ENCODE peak calls at places on chromosomes 5 and 9, in seven cellular contexts. H is osteocyte, C is brain microvascular endothelial cell, W is mucosa of descending colon, N is GM20000, D is sigmoid colon, Y is lung. A is an unnamed sample.

GRCh38 chr9:95341262-95342011 is 23.9 kb upstream of the FANCC start:
- DNase-seq in H (no peak), C (no peak), W (peak; percentile 28), N (no peak), D (no peak), Y (no peak), A (no peak)

GRCh38 chr5:56160723-56161445 is 72.2 kb downstream of the ANKRD55 start:
- DNase-seq in H (no peak), C (no peak), W (no peak), N (no peak), D (no peak), Y (no peak), A (no peak)

GRCh38 chr9:16561121-16561520 is 309.3 kb downstream of the BNC2 start:
- DNase-seq in H (no peak), C (peak; percentile 27), W (no peak), N (no peak), D (no peak), Y (no peak), A (no peak)

GRCh38 chr5:159415301-159415937 is 85.1 kb upstream of the IL12B start:
- DNase-seq in H (no peak), C (no peak), W (no peak), N (no peak), D (no peak), Y (no peak), A (no peak)

GRCh38 chr5:111932628-111933027 is 175.6 kb upstream of the NREP start:
- DNase-seq in H (no peak), C (peak; percentile 30), W (no peak), N (no peak), D (no peak), Y (no peak), A (no peak)

GRCh38 chr5:77869115-77869798 is 93.1 kb upstream of the TBCA start:
- DNase-seq in H (no peak), C (no peak), W (no peak), N (no peak), D (no peak), Y (no peak), A (no peak)

GRCh38 chr5:31573494-31573893 is 41.4 kb downstream of the C5orf22 start:
- DNase-seq in H (no peak), C (no peak), W (no peak), N (peak; percentile 50), D (no peak), Y (no peak), A (no peak)

GRCh38 chr5:95669540-95669939 is 13.3 kb downstream of the SPATA9 start:
- DNase-seq in H (no peak), C (peak; percentile 98), W (peak; percentile 44), N (no peak), D (peak; percentile 96), Y (no peak), A (peak; percentile 26)

GRCh38 chr5:136030956-136031611 is 2.3 kb downstream of the TGFBI start:
- DNase-seq in H (no peak), C (no peak), W (no peak), N (no peak), D (peak; percentile 55), Y (no peak), A (no peak)

GRCh38 chr5:155926011-155926410 is 401.0 kb upstream of the SGCD start:
- DNase-seq in H (no peak), C (no peak), W (no peak), N (no peak), D (no peak), Y (no peak), A (no peak)

GRCh38 chr5:68502531-68502930 is 287.0 kb downstream of the PIK3R1 start:
- DNase-seq in H (no peak), C (no peak), W (no peak), N (no peak), D (no peak), Y (no peak), A (no peak)

GRCh38 chr9:83327323-83327722 is 210.9 kb downstream of the FRMD3 start:
- DNase-seq in H (no peak), C (peak; percentile 23), W (no peak), N (no peak), D (no peak), Y (no peak), A (no peak)

GRCh38 chr9:83327750-83328622 is 210.2 kb downstream of the FRMD3 start:
- DNase-seq in H (no peak), C (no peak), W (no peak), N (no peak), D (no peak), Y (no peak), A (no peak)

GRCh38 chr9:83323148-83323547 is 215.1 kb downstream of the FRMD3 start:
- DNase-seq in H (no peak), C (no peak), W (no peak), N (no peak), D (no peak), Y (no peak), A (no peak)

DNA sequence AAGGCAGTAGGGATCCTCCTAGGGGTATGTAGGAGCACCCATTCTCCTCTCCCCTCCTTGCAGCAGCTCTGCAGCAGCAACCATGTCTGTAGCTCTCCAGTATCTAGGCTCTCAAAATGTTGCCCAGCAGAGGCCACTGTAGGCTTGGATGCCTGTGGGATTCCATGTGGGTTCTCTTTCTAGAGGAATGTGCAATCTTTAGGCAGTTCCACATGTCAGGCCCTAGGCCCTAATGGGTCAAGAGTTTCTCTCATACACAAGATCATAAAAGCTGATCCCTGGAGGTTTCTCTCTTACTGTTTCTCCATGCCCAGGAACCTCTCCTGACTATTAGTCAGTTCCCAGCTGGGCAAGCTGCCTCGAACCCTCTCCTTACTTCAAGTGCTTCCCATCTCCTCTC is 215.8 kb downstream of the FRMD3 start:
- DNase-seq in H (no peak), C (no peak), W (no peak), N (no peak), D (no peak), Y (no peak), A (no peak)
- TF ChIP-seq CTCF in H (no peak), C (peak; percentile 9), W (no peak), N (no peak), D (no peak), Y (no peak), A (no peak)

GRCh38 chr5:93892481-93892880 is 151.1 kb upstream of the POU5F2 start:
- DNase-seq in H (no peak), C (no peak), W (no peak), N (no peak), D (no peak), Y (no peak), A (no peak)

GRCh38 chr5:93890657-93891056 is 149.3 kb upstream of the POU5F2 start:
- DNase-seq in H (no peak), C (no peak), W (no peak), N (no peak), D (no peak), Y (no peak), A (no peak)

GRCh38 chr5:93891491-93892480 is 150.4 kb upstream of the POU5F2 start:
- DNase-seq in H (no peak), C (no peak), W (no peak), N (no peak), D (no peak), Y (no peak), A (no peak)

GRCh38 chr5:93893050-93893449 is 151.7 kb upstream of the POU5F2 start:
- DNase-seq in H (no peak), C (no peak), W (no peak), N (no peak), D (no peak), Y (no peak), A (no peak)

GRCh38 chr5:93894471-93895354 is 153.3 kb upstream of the POU5F2 start:
- DNase-seq in H (no peak), C (peak; percentile 10), W (no peak), N (no peak), D (no peak), Y (no peak), A (no peak)
- TF ChIP-seq CTCF in H (peak; percentile 65), C (peak; percentile 55), W (no peak), N (peak; percentile 31), D (no peak), Y (no peak), A (no peak)

DNA sequence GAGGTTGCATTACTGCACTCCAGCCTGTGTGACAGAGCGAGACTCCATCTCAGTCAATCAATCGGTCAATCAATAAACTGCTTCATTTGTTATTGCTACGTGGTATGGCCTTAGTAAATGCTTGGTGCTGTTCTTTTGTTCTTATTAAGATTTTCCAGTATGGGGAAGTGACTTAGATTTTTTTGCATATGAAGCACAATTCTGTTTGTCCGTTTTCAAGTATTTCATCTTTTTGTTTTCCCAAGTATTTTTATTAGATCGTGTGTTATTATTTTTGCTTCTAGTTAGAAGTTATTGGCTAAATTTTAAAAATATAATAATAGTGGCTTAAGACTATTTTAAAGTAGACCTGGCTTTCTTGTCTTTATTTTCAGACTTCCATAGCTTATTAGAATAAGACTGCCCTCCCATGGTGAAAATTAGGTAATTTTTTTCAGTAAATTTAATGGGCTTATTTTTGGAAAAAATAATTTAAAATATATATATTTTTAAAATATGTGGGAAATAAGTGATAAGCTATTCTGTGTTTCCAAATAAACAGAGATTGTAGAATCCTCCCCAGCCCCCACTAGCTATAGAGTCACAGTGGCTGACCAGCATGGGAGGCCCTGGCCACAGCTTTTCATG is 14.7 kb upstream of the OMD start:
- DNase-seq in H (no peak), C (no peak), W (no peak), N (no peak), D (no peak), Y (no peak), A (no peak)
- TF ChIP-seq CTCF in H (peak; percentile 59), C (no peak), W (no peak), N (no peak), D (peak; percentile 48), Y (no peak), A (no peak)

GRCh38 chr9:136888454-136888853 is 2.1 kb downstream of the TRAF2 start:
- DNase-seq in H (no peak), C (no peak), W (no peak), N (no peak), D (no peak), Y (no peak), A (no peak)

GRCh38 chr9:136889858-136890257 is 3.5 kb downstream of the TRAF2 start:
- DNase-seq in H (no peak), C (no peak), W (no peak), N (no peak), D (no peak), Y (no peak), A (no peak)

GRCh38 chr9:136886610-136887597 is 588 bp downstream of the TRAF2 start:
- DNase-seq in H (no peak), C (no peak), W (peak; percentile 50), N (peak; percentile 72), D (no peak), Y (no peak), A (no peak)

GRCh38 chr9:136882109-136882946 is 4.0 kb upstream of the TRAF2 start:
- DNase-seq in H (no peak), C (peak; percentile 70), W (peak; percentile 62), N (peak; percentile 87), D (peak; percentile 80), Y (peak; percentile 47), A (peak; percentile 77)

DNA sequence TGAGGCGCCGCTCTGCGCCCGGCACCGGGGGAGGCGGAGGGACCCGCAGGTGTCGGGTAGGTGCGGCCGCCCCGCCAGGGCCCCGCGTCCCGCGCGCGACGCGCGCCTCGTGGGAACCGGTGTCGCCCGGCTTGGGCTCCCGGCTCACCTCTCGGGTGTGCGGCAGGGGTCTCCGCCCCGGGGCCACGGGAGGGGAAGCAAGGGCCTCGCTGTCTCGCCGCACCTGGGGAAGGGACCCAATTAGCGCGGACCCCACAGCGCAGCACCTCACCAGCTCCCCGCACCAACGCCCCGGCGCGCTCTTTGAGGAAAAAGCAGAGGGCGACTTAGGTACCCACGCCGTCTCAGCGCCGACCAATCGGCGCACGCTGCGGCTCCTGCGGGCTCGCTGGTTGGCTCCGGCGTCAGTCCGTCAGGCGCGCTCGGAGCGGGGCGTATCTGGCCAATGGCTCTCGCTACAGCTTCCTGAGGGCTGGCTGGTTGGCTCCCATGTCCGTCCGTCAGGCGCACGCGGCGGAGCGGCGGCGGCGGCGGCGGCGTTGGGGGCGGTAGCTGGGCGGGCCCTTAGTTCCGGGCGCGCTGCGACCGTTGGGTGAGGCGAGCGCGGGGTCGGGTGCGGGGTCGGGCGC is at the start of gene TRAF2:
- DNase-seq in H (peak; percentile 99), C (peak; percentile 97), W (peak; percentile 98), N (peak; percentile 100), D (peak; percentile 99), Y (peak; percentile 97), A (peak; percentile 99)
- TF ChIP-seq CTCF in H (no peak), C (no peak), W (no peak), N (no peak), D (no peak), Y (no peak), A (no peak)

A was measured in stomach.